ENCODE peak calls at places on chromosome 6, in ten cellular contexts. U is GM06990; T is ovary; F is CD4-positive, CD25-positive, alpha-beta regulatory T cell; A is activated CD4-positive, alpha-beta T cell treated with anti-CD3 and anti-CD28 coated beads for 1 hour; M is Calu3; H is T-helper 2 cell; S is DMS79; N is HFFc6; D is Right ventricle myocardium superior. J is an unnamed sample.

GRCh38 chr6:94254689-94255088 is 835.3 kb upstream of the EPHA7 start:
- DNase-seq in D (no peak), M (no peak), U (no peak), T (no peak), F (no peak), A (no peak), N (no peak), S (no peak), H (no peak), J (no peak)

GRCh38 chr6:169445661-169446581 is 192.3 kb upstream of the THBS2 start:
- DNase-seq in T (no peak), D (no peak), S (peak), F (no peak), N (no peak), A (no peak), U (no peak), M (peak), H (no peak), J (no peak)

GRCh38 chr6:161137839-161138544 is 135.9 kb downstream of the AGPAT4 start:
- DNase-seq in M (no peak), S (no peak), F (no peak), A (no peak), U (no peak), T (no peak), H (no peak), N (peak), D (no peak), J (no peak)

GRCh38 chr6:88565409-88565811 is 398.0 kb downstream of the RNGTT start:
- DNase-seq in A (no peak), M (no peak), U (no peak), T (no peak), F (no peak), D (no peak), N (no peak), H (no peak), S (no peak), J (no peak)

GRCh38 chr6:102832021-102832420 is 1438.5 kb downstream of the GRIK2 start:
- DNase-seq in A (no peak), S (no peak), M (no peak), D (no peak), F (no peak), U (no peak), T (no peak), H (no peak), N (no peak), J (no peak)

GRCh38 chr6:9851541-9852380 is 563.1 kb downstream of the TFAP2A start:
- DNase-seq in F (no peak), H (no peak), T (no peak), A (no peak), M (peak), N (peak), D (no peak), U (no peak), S (no peak), J (no peak)

GRCh38 chr6:35148167-35148741 is 7.1 kb upstream of the TCP11 start:
- DNase-seq in N (peak), T (no peak), S (no peak), D (no peak), M (no peak), F (peak), U (peak), A (no peak), H (no peak), J (no peak)

GRCh38 chr6:30800876-30801275 is 56.5 kb upstream of the IER3 start:
- DNase-seq in D (no peak), T (peak), F (no peak), M (no peak), S (no peak), N (no peak), A (no peak), H (no peak), U (no peak), J (no peak)

GRCh38 chr6:167000759-167001158 is 1.6 kb downstream of the CEP43 start:
- DNase-seq in N (no peak), M (no peak), H (no peak), U (no peak), S (no peak), T (no peak), D (no peak), A (no peak), F (no peak), J (no peak)

GRCh38 chr6:79201127-79201526 is 33.4 kb downstream of the HMGN3 start:
- DNase-seq in D (no peak), A (no peak), M (no peak), T (no peak), S (no peak), U (no peak), H (no peak), F (no peak), N (no peak), J (no peak)

GRCh38 chr6:12345694-12346058 is 55.5 kb downstream of the EDN1 start:
- DNase-seq in D (no peak), S (no peak), T (no peak), N (no peak), H (no peak), A (no peak), U (no peak), F (no peak), M (no peak), J (no peak)

GRCh38 chr6:15264902-15265761 is 19.3 kb downstream of the JARID2 start:
- DNase-seq in U (no peak), S (no peak), M (no peak), A (no peak), H (no peak), F (no peak), N (no peak), T (no peak), D (peak), J (peak)

GRCh38 chr6:95545226-95545625 is 32.1 kb upstream of the MANEA start:
- DNase-seq in N (no peak), A (no peak), S (no peak), H (no peak), D (no peak), T (no peak), M (no peak), F (no peak), U (no peak), J (no peak)

GRCh38 chr6:25478973-25479372 is 173.0 kb upstream of the SCGN start:
- DNase-seq in H (no peak), N (no peak), S (no peak), M (no peak), T (no peak), U (no peak), A (no peak), F (no peak), D (no peak), J (no peak)

GRCh38 chr6:167400482-167401138 is 75.7 kb downstream of the TTLL2 start:
- DNase-seq in D (no peak), S (no peak), N (no peak), U (no peak), M (no peak), A (no peak), F (no peak), T (no peak), H (no peak), J (no peak)

GRCh38 chr6:16205377-16206144 is 32.8 kb upstream of the GMPR start:
- DNase-seq in S (no peak), N (peak), U (peak), M (no peak), D (no peak), A (no peak), T (no peak), H (no peak), F (no peak), J (no peak)

GRCh38 chr6:110509617-110510231 is 33.3 kb upstream of the SLC22A16 start:
- DNase-seq in A (no peak), M (peak), N (peak), S (no peak), F (no peak), T (no peak), H (no peak), U (no peak), D (no peak), J (no peak)

GRCh38 chr6:43890197-43891062 is 120.4 kb downstream of the VEGFA start:
- DNase-seq in S (peak), A (no peak), M (no peak), T (no peak), N (no peak), D (no peak), H (no peak), U (no peak), F (no peak), J (no peak)

GRCh38 chr6:167565884-167566491 is 241.1 kb downstream of the TTLL2 start:
- DNase-seq in U (no peak), T (no peak), A (no peak), M (peak), D (peak), H (no peak), S (no peak), N (no peak), F (no peak), J (peak)

GRCh38 chr6:27575594-27576361 is 102.9 kb upstream of the ZNF184 start:
- DNase-seq in U (peak), N (peak), M (no peak), A (no peak), T (no peak), F (no peak), H (no peak), D (no peak), S (no peak), J (no peak)

GRCh38 chr6:92979281-92979680 is 440.1 kb downstream of the EPHA7 start:
- DNase-seq in T (no peak), A (no peak), H (no peak), N (no peak), M (no peak), D (no peak), F (no peak), U (no peak), S (no peak), J (no peak)

GRCh38 chr6:33312361-33313104 is 1.3 kb downstream of the TAPBP start:
- DNase-seq in M (peak), H (peak), T (peak), S (peak), A (peak), N (peak), F (peak), D (no peak), U (peak), J (peak)

GRCh38 chr6:33271098-33271607 is 523 bp downstream of the VPS52 start:
- DNase-seq in M (no peak), A (no peak), S (peak), D (no peak), F (no peak), N (no peak), H (no peak), U (no peak), T (no peak), J (no peak)

GRCh38 chr6:11970114-11970513 is 42.0 kb upstream of the HIVEP1 start:
- DNase-seq in S (no peak), D (no peak), T (no peak), A (no peak), F (no peak), H (no peak), M (no peak), U (no peak), N (no peak), J (no peak)

GRCh38 chr6:24721461-24722215 is 2.7 kb upstream of the C6orf62 start:
- DNase-seq in D (no peak), S (no peak), N (no peak), H (no peak), F (no peak), M (no peak), A (no peak), T (no peak), U (no peak), J (peak)